ENCODE peak calls at places on chromosome 1, in six cellular contexts. A is neural progenitor cell, H is HCT116, O is PC-3, G is MM.1S, S is SK-N-SH. Z is an unnamed sample.
A peak's percentile ranks its signal among the peaks of the same experiment; 100 is the strongest.

GRCh38 chr1:151888972-151889570 is 20.2 kb downstream of the THEM4 start:
- DNase-seq in A (peak; percentile 7), H (no peak), O (peak; percentile 62), G (peak; percentile 47), S (peak; percentile 23), Z (peak; percentile 45)

GRCh38 chr1:191696371-191696770 is 461.9 kb upstream of the RGS18 start:
- DNase-seq in A (no peak), H (no peak), O (no peak), G (no peak), S (no peak), Z (no peak)

GRCh38 chr1:89396902-89397301 is 33.0 kb downstream of the GBP6 start:
- DNase-seq in A (no peak), H (no peak), O (no peak), G (no peak), S (no peak), Z (no peak)

GRCh38 chr1:156756355-156756754 is 4.9 kb upstream of the HDGF start:
- DNase-seq in A (no peak), H (no peak), O (no peak), G (no peak), S (no peak), Z (no peak)

GRCh38 chr1:174324939-174325338 is 122.8 kb upstream of the GPR52 start:
- DNase-seq in A (no peak), H (no peak), O (no peak), G (peak; percentile 68), S (no peak), Z (no peak)

GRCh38 chr1:201845331-201846083 is 16.6 kb downstream of the IPO9 start:
- DNase-seq in A (no peak), H (no peak), O (peak; percentile 18), G (no peak), S (no peak), Z (peak; percentile 75)

GRCh38 chr1:39642796-39643195 is 3.4 kb upstream of the HEYL start:
- DNase-seq in A (no peak), H (no peak), O (peak; percentile 39), G (no peak), S (no peak), Z (peak; percentile 65)

GRCh38 chr1:221878134-221878533 is 136.2 kb upstream of the DUSP10 start:
- DNase-seq in A (no peak), H (no peak), O (peak; percentile 57), G (no peak), S (no peak), Z (peak; percentile 58)

GRCh38 chr1:244834596-244835275 is 722 bp upstream of the COX20 start:
- DNase-seq in A (no peak), H (peak; percentile 75), O (peak; percentile 90), G (peak; percentile 94), S (peak; percentile 97), Z (peak; percentile 95)

GRCh38 chr1:944341-945325 is 14.4 kb downstream of the NOC2L start:
- DNase-seq in A (no peak), H (no peak), O (no peak), G (peak; percentile 71), S (peak; percentile 85), Z (peak; percentile 27)

GRCh38 chr1:93779540-93780121 is 98.0 kb upstream of the BCAR3 start:
- DNase-seq in A (no peak), H (peak; percentile 83), O (peak; percentile 99), G (no peak), S (no peak), Z (peak; percentile 83)

GRCh38 chr1:50214764-50215163 is 106.0 kb downstream of the ELAVL4 start:
- DNase-seq in A (no peak), H (no peak), O (peak; percentile 1), G (no peak), S (no peak), Z (no peak)

GRCh38 chr1:1291611-1292441 is 11.6 kb downstream of the SCNN1D start:
- DNase-seq in A (peak; percentile 83), H (no peak), O (peak; percentile 89), G (peak; percentile 73), S (peak; percentile 84), Z (peak; percentile 69)

GRCh38 chr1:24380508-24380907 is 33.1 kb downstream of the STPG1 start:
- DNase-seq in A (no peak), H (no peak), O (no peak), G (no peak), S (no peak), Z (no peak)

GRCh38 chr1:229030642-229031390 is 240.1 kb upstream of the RAB4A start:
- DNase-seq in A (no peak), H (no peak), O (no peak), G (no peak), S (no peak), Z (no peak)

GRCh38 chr1:241815957-241816356 is 32.0 kb upstream of the EXO1 start:
- DNase-seq in A (no peak), H (no peak), O (no peak), G (no peak), S (no peak), Z (peak; percentile 6)
- H3K4me1 ChIP-seq in A (no peaks in the 10 kb centered on the region), H (no peaks in the 10 kb centered on the region), O (peaks cover 22% of the 10 kb centered on the region), G (no peaks in the 10 kb centered on the region), S (no peaks in the 10 kb centered on the region), Z (peaks cover 18% of the 10 kb centered on the region)

DNA sequence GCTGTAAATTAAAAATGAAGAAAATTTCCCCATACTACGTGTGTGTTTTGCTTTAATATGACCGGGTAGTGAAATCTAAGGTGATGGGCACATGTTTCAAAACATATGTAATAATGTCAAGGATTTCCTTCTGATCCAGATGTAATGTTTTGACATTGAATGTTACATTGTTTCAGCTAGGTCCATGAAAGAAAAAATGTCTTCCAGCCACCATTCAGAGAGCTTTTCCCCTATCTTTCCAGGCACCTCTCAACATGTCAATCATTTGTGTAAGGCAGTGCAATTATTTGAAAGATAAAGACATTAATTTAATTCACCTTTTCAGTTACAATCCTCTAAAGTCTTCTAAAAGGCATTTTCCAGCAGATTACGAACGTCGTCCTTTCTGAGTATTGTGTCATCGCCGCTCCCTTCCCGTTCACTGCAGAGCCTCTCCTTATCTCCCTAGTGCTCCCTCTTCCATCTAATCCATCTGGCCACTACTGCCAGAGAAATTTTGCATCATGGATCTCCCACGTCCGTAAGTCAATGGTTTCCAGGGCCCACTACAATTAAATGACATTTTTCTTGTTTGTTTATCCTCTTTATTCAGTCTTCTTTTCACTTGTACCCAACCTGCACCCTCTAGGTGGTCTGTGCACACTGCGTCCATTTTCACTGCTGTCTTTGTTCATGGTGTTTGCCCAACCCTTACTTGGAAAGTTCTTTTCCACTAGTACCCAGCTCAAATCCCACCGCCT is 1.3 kb upstream of the VAMP3 start:
- DNase-seq in A (no peak), H (no peak), O (no peak), G (no peak), S (no peak), Z (no peak)
- H3K9ac ChIP-seq in A (no peak overlapping the region), H (no peak overlapping the region), O (no peak overlapping the region), G (no peak overlapping the region), S (no peak overlapping the region), Z (no peak overlapping the region)

DNA sequence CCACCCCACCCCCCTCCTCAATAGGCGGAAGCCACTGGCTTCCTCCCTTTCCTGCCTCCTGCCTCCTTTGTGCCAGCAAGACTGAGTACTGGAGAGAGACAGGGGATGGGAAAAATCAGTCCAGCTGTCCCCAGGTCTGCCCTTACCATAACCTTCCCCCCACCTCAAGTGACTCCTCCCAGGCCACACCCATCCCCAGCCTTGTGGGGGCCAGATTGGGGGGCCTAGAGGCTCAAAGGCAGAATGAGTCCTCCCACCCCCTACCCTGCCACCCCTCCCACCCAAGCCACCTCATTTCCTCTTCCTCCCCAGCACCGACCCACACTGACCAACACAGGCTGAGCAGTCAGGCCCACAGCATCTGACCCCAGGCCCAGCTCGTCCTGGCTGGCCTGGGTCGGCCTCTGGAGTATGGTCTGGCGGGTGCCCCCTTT is at the start of gene TIE1:
- DNase-seq in A (no peak), H (no peak), O (no peak), G (no peak), S (no peak), Z (no peak)
- TF ChIP-seq EZH2phosphoT487 in A (no peak), H (no peak), O (no peak), G (no peak), S (no peak), Z (no peak)

GRCh38 chr1:167633258-167633944 is 3.4 kb downstream of the RCSD1 start:
- DNase-seq in A (no peak), H (no peak), O (no peak), G (no peak), S (no peak), Z (no peak)

GRCh38 chr1:167629681-167630567 is at the start of gene RCSD1:
- DNase-seq in A (peak; percentile 56), H (no peak), O (no peak), G (peak; percentile 82), S (peak; percentile 78), Z (peak; percentile 69)

GRCh38 chr1:167630568-167631385 is 745 bp downstream of the RCSD1 start:
- DNase-seq in A (no peak), H (no peak), O (no peak), G (peak; percentile 90), S (no peak), Z (no peak)

GRCh38 chr1:167631386-167631941 is 1.4 kb downstream of the RCSD1 start:
- DNase-seq in A (no peak), H (no peak), O (no peak), G (no peak), S (no peak), Z (no peak)

GRCh38 chr1:167631987-167632680 is 2.1 kb downstream of the RCSD1 start:
- DNase-seq in A (no peak), H (no peak), O (no peak), G (no peak), S (no peak), Z (no peak)
- H3K4me1 ChIP-seq in A (peaks cover 19% of the 10 kb centered on the region), H (no peaks in the 10 kb centered on the region), O (peaks cover 20% of the 10 kb centered on the region), G (peaks cover 65% of the 10 kb centered on the region), S (no peaks in the 10 kb centered on the region), Z (no peaks in the 10 kb centered on the region)

GRCh38 chr1:18948913-18949688 is 7.4 kb downstream of the IFFO2 start:
- DNase-seq in A (peak; percentile 37), H (no peak), O (no peak), G (no peak), S (no peak), Z (peak; percentile 94)

GRCh38 chr1:18946550-18947381 is 9.7 kb downstream of the IFFO2 start:
- DNase-seq in A (no peak), H (no peak), O (no peak), G (no peak), S (no peak), Z (peak; percentile 66)

GRCh38 chr1:18947570-18947969 is 8.9 kb downstream of the IFFO2 start:
- DNase-seq in A (no peak), H (no peak), O (no peak), G (no peak), S (no peak), Z (peak; percentile 57)

GRCh38 chr1:18949689-18950414 is 6.6 kb downstream of the IFFO2 start:
- DNase-seq in A (peak; percentile 77), H (no peak), O (no peak), G (no peak), S (no peak), Z (peak; percentile 70)

DNA sequence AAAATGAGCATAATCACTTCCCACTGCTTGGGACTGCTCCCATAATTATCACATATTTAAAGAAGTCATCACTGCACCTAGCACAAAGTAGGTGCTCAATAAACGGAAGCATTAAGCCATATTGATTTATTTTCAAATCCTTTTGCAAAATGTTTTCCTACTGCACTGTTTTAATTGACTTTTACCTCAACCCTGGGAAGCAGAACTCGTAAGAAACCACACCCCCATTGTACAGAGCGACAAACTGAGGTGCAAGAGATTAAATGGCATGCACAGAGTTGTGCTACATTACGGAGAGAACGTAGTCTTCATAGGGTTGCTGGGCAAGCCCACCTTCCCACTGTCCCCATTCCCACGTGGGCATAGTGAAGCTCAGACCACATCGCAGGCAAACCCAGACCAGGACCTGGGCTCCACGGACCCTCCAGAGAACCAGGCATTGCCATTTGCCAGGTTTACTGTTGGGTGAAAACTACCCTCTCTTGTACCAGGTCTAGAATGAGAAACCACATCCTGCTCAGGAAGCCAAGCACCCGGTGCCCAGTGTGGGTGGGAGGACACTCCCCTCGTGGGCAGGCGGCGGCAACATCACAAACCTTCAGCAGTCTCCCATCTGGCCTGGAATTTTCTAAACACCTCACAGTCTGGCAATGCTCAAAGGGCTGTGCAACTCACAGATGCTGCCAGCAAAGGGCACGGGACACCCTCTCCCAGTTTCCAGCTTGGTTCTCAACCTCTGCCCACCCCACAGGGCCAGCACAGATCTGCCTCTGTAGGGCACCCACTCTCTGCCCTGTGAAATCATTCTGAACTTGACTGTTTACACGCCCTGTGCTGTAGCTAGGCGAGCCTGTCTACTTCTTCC is 8.2 kb downstream of the IFFO2 start:
- DNase-seq in A (no peak), H (no peak), O (peak; percentile 39), G (no peak), S (no peak), Z (peak; percentile 84)
- H3K9ac ChIP-seq in A (no peak overlapping the region), H (no peak overlapping the region), O (no peak overlapping the region), G (no peak overlapping the region), S (no peak overlapping the region), Z (peak overlapping the region; percentile 78)